ENCODE peak calls at places on chromosomes 11 and 22, in six cellular contexts. One of them, this sample, is unnamed.

GRCh38 chr22:40121463-40121862 is 56.3 kb upstream of the TNRC6B start:
- DNase-seq in tibial artery: no peak
- DNase-seq in stimulated activated CD4-positive, alpha-beta T cell treated with anti-CD3 and anti-CD28 coated beads, Interleukin-2, amount 100 ng/mL, for 48 hours: no peak
- DNase-seq in HS-5: no peak
- DNase-seq in Daoy: no peak
- DNase-seq in HFFc6: no peak
- DNase-seq in this sample: peak

GRCh38 chr22:44883011-44883421 is 126.8 kb downstream of the PHF21B start:
- DNase-seq in Daoy: no peak
- DNase-seq in stimulated activated CD4-positive, alpha-beta T cell treated with anti-CD3 and anti-CD28 coated beads, Interleukin-2, amount 100 ng/mL, for 48 hours: no peak
- DNase-seq in tibial artery: peak
- DNase-seq in HS-5: no peak
- DNase-seq in HFFc6: no peak
- DNase-seq in this sample: no peak

GRCh38 chr11:67645521-67646457 is 4.7 kb downstream of the ACY3 start:
- DNase-seq in stimulated activated CD4-positive, alpha-beta T cell treated with anti-CD3 and anti-CD28 coated beads, Interleukin-2, amount 100 ng/mL, for 48 hours: no peak
- DNase-seq in HFFc6: no peak
- DNase-seq in tibial artery: no peak
- DNase-seq in HS-5: no peak
- DNase-seq in Daoy: no peak
- DNase-seq in this sample: no peak

GRCh38 chr22:32745251-32745995 is 56.1 kb upstream of the TIMP3 start:
- DNase-seq in HFFc6: no peak
- DNase-seq in stimulated activated CD4-positive, alpha-beta T cell treated with anti-CD3 and anti-CD28 coated beads, Interleukin-2, amount 100 ng/mL, for 48 hours: no peak
- DNase-seq in Daoy: peak
- DNase-seq in tibial artery: no peak
- DNase-seq in HS-5: no peak
- DNase-seq in this sample: no peak

GRCh38 chr11:13341028-13341427 is 63.4 kb downstream of the BMAL1 start:
- DNase-seq in HFFc6: no peak
- DNase-seq in tibial artery: no peak
- DNase-seq in HS-5: no peak
- DNase-seq in stimulated activated CD4-positive, alpha-beta T cell treated with anti-CD3 and anti-CD28 coated beads, Interleukin-2, amount 100 ng/mL, for 48 hours: no peak
- DNase-seq in Daoy: no peak
- DNase-seq in this sample: no peak

GRCh38 chr11:125429174-125429707 is 66.8 kb downstream of the FEZ1 start:
- DNase-seq in HFFc6: peak
- DNase-seq in Daoy: peak
- DNase-seq in stimulated activated CD4-positive, alpha-beta T cell treated with anti-CD3 and anti-CD28 coated beads, Interleukin-2, amount 100 ng/mL, for 48 hours: peak
- DNase-seq in HS-5: no peak
- DNase-seq in tibial artery: no peak
- DNase-seq in this sample: peak

GRCh38 chr11:99327527-99327926 is 306.8 kb downstream of the CNTN5 start:
- DNase-seq in HS-5: no peak
- DNase-seq in stimulated activated CD4-positive, alpha-beta T cell treated with anti-CD3 and anti-CD28 coated beads, Interleukin-2, amount 100 ng/mL, for 48 hours: no peak
- DNase-seq in HFFc6: no peak
- DNase-seq in Daoy: no peak
- DNase-seq in tibial artery: no peak
- DNase-seq in this sample: no peak

GRCh38 chr11:14078941-14079522 is 116.5 kb downstream of the SPON1 start:
- DNase-seq in Daoy: no peak
- DNase-seq in HFFc6: no peak
- DNase-seq in stimulated activated CD4-positive, alpha-beta T cell treated with anti-CD3 and anti-CD28 coated beads, Interleukin-2, amount 100 ng/mL, for 48 hours: no peak
- DNase-seq in HS-5: no peak
- DNase-seq in tibial artery: no peak
- DNase-seq in this sample: no peak

GRCh38 chr11:83292709-83293435 is 6.7 kb upstream of the CCDC90B start:
- DNase-seq in tibial artery: no peak
- DNase-seq in HFFc6: peak
- DNase-seq in HS-5: peak
- DNase-seq in stimulated activated CD4-positive, alpha-beta T cell treated with anti-CD3 and anti-CD28 coated beads, Interleukin-2, amount 100 ng/mL, for 48 hours: peak
- DNase-seq in Daoy: peak
- DNase-seq in this sample: peak

GRCh38 chr22:46366801-46367706 is 31.5 kb downstream of the TRMU start:
- DNase-seq in HS-5: no peak
- DNase-seq in tibial artery: no peak
- DNase-seq in stimulated activated CD4-positive, alpha-beta T cell treated with anti-CD3 and anti-CD28 coated beads, Interleukin-2, amount 100 ng/mL, for 48 hours: no peak
- DNase-seq in HFFc6: no peak
- DNase-seq in Daoy: no peak
- DNase-seq in this sample: no peak

GRCh38 chr22:29994027-29994715 is 86.1 kb upstream of the HORMAD2 start:
- DNase-seq in HFFc6: peak
- DNase-seq in tibial artery: no peak
- DNase-seq in Daoy: peak
- DNase-seq in stimulated activated CD4-positive, alpha-beta T cell treated with anti-CD3 and anti-CD28 coated beads, Interleukin-2, amount 100 ng/mL, for 48 hours: no peak
- DNase-seq in HS-5: peak
- DNase-seq in this sample: no peak

GRCh38 chr11:1460396-1460795 is 26.2 kb downstream of the MOB2 start:
- DNase-seq in Daoy: no peak
- DNase-seq in HFFc6: no peak
- DNase-seq in stimulated activated CD4-positive, alpha-beta T cell treated with anti-CD3 and anti-CD28 coated beads, Interleukin-2, amount 100 ng/mL, for 48 hours: no peak
- DNase-seq in HS-5: no peak
- DNase-seq in tibial artery: peak
- DNase-seq in this sample: peak